ENCODE peak calls at places on chromosomes 12 and 14, in nine cellular contexts. Q, K, A, J, B, Y, E, Z and N are unnamed samples.

GRCh38 chr14:30994681-30995620 is 30.5 kb upstream of the AP4S1 start:
- DNase-seq in Q (no peak), Z (peak), E (no peak), B (peak), K (peak), A (peak), Y (peak), J (no peak), N (no peak)

GRCh38 chr14:67987596-67987995 is 168.0 kb downstream of the RAD51B start:
- DNase-seq in Q (no peak), B (peak), Z (no peak), Y (no peak), K (peak), E (no peak), J (no peak), A (peak), N (no peak)

GRCh38 chr12:76531056-76531455 is 28.5 kb downstream of the OSBPL8 start:
- DNase-seq in A (no peak), Z (no peak), B (no peak), Y (no peak), K (no peak), E (no peak), J (no peak), Q (no peak), N (no peak)

GRCh38 chr12:79083181-79083580 is 218.6 kb downstream of the SYT1 start:
- DNase-seq in Q (no peak), A (no peak), Y (peak), K (no peak), J (no peak), B (peak), Z (no peak), E (no peak), N (no peak)

GRCh38 chr12:122978507-122978955 is 1.9 kb upstream of the ARL6IP4 start:
- DNase-seq in Z (no peak), Y (no peak), A (no peak), Q (no peak), K (no peak), B (no peak), J (no peak), E (no peak), N (no peak)

GRCh38 chr12:64603183-64603841 is 7.0 kb upstream of the RASSF3 start:
- DNase-seq in Y (no peak), Q (no peak), B (no peak), E (no peak), Z (no peak), J (no peak), A (no peak), K (no peak), N (no peak)

GRCh38 chr12:97560359-97560758 is 97.8 kb downstream of the RMST start:
- DNase-seq in Z (no peak), Y (no peak), B (no peak), E (no peak), J (no peak), Q (no peak), A (no peak), K (no peak), N (no peak)

GRCh38 chr14:57051633-57052032 is 217.1 kb downstream of the EXOC5 start:
- DNase-seq in Z (no peak), B (no peak), E (no peak), Y (no peak), K (no peak), Q (no peak), A (no peak), J (no peak), N (no peak)

GRCh38 chr12:21831671-21832357 is 57.3 kb upstream of the KCNJ8 start:
- DNase-seq in J (no peak), A (peak), Z (no peak), Y (no peak), E (no peak), B (peak), Q (no peak), K (peak), N (no peak)

GRCh38 chr12:46387697-46388096 is 15.1 kb upstream of the SLC38A2 start:
- DNase-seq in B (no peak), Y (no peak), E (no peak), J (no peak), Z (no peak), K (no peak), Q (no peak), A (no peak), N (no peak)

GRCh38 chr12:123085730-123086487 is 65.0 kb downstream of the PITPNM2 start:
- DNase-seq in Q (no peak), Y (peak), K (peak), B (no peak), Z (no peak), J (no peak), A (peak), E (no peak), N (peak)

GRCh38 chr12:68971404-68971803 is 38.4 kb upstream of the CPM start:
- DNase-seq in Q (no peak), Z (peak), Y (peak), B (peak), A (peak), E (no peak), K (peak), J (no peak), N (no peak)

GRCh38 chr12:62363506-62363905 is 103.1 kb upstream of the MON2 start:
- DNase-seq in B (no peak), A (no peak), Q (no peak), Z (no peak), Y (no peak), E (no peak), K (no peak), J (no peak), N (no peak)

GRCh38 chr12:109553471-109553870 is 19.8 kb downstream of the MMAB start:
- DNase-seq in Z (no peak), Y (no peak), K (peak), A (no peak), J (no peak), B (no peak), Q (no peak), E (no peak), N (no peak)

GRCh38 chr12:121579981-121580868 is 598 bp downstream of the KDM2B start:
- DNase-seq in J (peak), E (no peak), Y (peak), B (peak), Z (peak), A (peak), K (peak), Q (peak), N (peak)

GRCh38 chr14:61460063-61460462 is 138.7 kb downstream of the PRKCH start:
- DNase-seq in Q (no peak), J (no peak), Z (no peak), Y (no peak), A (no peak), K (no peak), B (no peak), E (no peak), N (no peak)

GRCh38 chr12:79247494-79247893 is 382.9 kb downstream of the SYT1 start:
- DNase-seq in E (no peak), Z (no peak), A (no peak), Q (no peak), K (no peak), J (no peak), Y (no peak), B (no peak), N (no peak)

GRCh38 chr12:85814116-85814515 is 22.1 kb downstream of the RASSF9 start:
- DNase-seq in J (no peak), K (no peak), Z (no peak), A (no peak), Q (no peak), B (no peak), Y (no peak), E (no peak), N (no peak)

GRCh38 chr14:21300892-21301291 is 21.0 kb downstream of the RPGRIP1 start:
- DNase-seq in Y (peak), B (no peak), K (peak), A (no peak), E (no peak), Q (peak), J (peak), Z (no peak), N (no peak)

GRCh38 chr14:91058017-91058675 is 2.3 kb downstream of the RPS6KA5 start:
- DNase-seq in A (no peak), Z (no peak), Y (peak), J (no peak), Q (no peak), K (peak), E (no peak), B (no peak), N (no peak)

GRCh38 chr14:61568572-61569011 is 126.7 kb upstream of the HIF1A start:
- DNase-seq in A (no peak), Q (peak), E (no peak), K (no peak), J (no peak), B (no peak), Z (no peak), Y (no peak), N (no peak)

GRCh38 chr14:30053103-30053502 is 125.5 kb upstream of the PRKD1 start:
- DNase-seq in Y (no peak), B (no peak), Q (no peak), A (no peak), K (no peak), J (no peak), E (no peak), Z (no peak), N (no peak)

GRCh38 chr12:106757623-106758348 is 16.7 kb upstream of the RIC8B start:
- DNase-seq in E (no peak), Y (no peak), Z (no peak), A (no peak), Q (no peak), J (no peak), B (no peak), K (no peak), N (peak)